ENCODE peak calls at places on chromosomes 13 and 19, in nine cellular contexts. Y is GM23338, P is HCT116, M is neural progenitor cell, T is GM23248, W is OCI-LY7, O is hepatocyte, G is SK-N-SH, V is MM.1S. A is an unnamed sample.

GRCh38 chr19:57708641-57709354 is at the start of gene ZNF154:
- DNase-seq in Y (peak; percentile 99), P (no peak), M (peak; percentile 94), T (peak; percentile 88), W (no peak), O (peak; percentile 87), G (no peak), V (no peak), A (no peak)

GRCh38 chr19:11563530-11563929 is 4.5 kb upstream of the ELOF1 start:
- DNase-seq in Y (no peak), P (no peak), M (no peak), T (no peak), W (no peak), O (no peak), G (no peak), V (no peak), A (no peak)

GRCh38 chr13:34757441-34757840 is 184.6 kb upstream of the NBEA start:
- DNase-seq in Y (no peak), P (no peak), M (no peak), T (no peak), W (no peak), O (no peak), G (no peak), V (no peak), A (peak; percentile 5)

GRCh38 chr19:4284176-4284958 is 5.3 kb downstream of the SHD start:
- DNase-seq in Y (peak; percentile 98), P (peak; percentile 77), M (peak; percentile 87), T (peak; percentile 27), W (peak; percentile 64), O (peak; percentile 53), G (peak; percentile 93), V (peak; percentile 33), A (peak; percentile 48)

GRCh38 chr13:52615134-52615801 is 27.0 kb upstream of the HNRNPA1L2 start:
- DNase-seq in Y (no peak), P (no peak), M (no peak), T (no peak), W (no peak), O (no peak), G (no peak), V (no peak), A (no peak)

GRCh38 chr19:11102944-11103343 is 13.7 kb downstream of the LDLR start:
- DNase-seq in Y (no peak), P (no peak), M (no peak), T (no peak), W (no peak), O (no peak), G (no peak), V (no peak), A (no peak)

GRCh38 chr13:77981191-77981925 is 62.7 kb upstream of the EDNRB start:
- DNase-seq in Y (no peak), P (no peak), M (no peak), T (peak; percentile 27), W (no peak), O (no peak), G (no peak), V (no peak), A (no peak)

GRCh38 chr13:114064516-114065140 is 67.8 kb downstream of the RASA3 start:
- DNase-seq in Y (no peak), P (no peak), M (peak; percentile 90), T (peak; percentile 66), W (no peak), O (no peak), G (peak; percentile 83), V (peak; percentile 60), A (peak; percentile 20)

GRCh38 chr13:26022538-26023292 is 29.1 kb downstream of the SHISA2 start:
- DNase-seq in Y (no peak), P (no peak), M (no peak), T (peak; percentile 90), W (no peak), O (peak; percentile 80), G (peak; percentile 85), V (no peak), A (peak; percentile 97)

GRCh38 chr19:13277104-13277809 is 127.0 kb downstream of the IER2 start:
- DNase-seq in Y (peak; percentile 86), P (peak; percentile 80), M (peak; percentile 73), T (peak; percentile 81), W (peak; percentile 84), O (peak; percentile 80), G (peak; percentile 76), V (peak; percentile 78), A (peak; percentile 96)

GRCh38 chr19:48966541-48967345 is 1.6 kb downstream of the FTL start:
- DNase-seq in Y (no peak), P (no peak), M (peak; percentile 79), T (peak; percentile 39), W (no peak), O (no peak), G (no peak), V (no peak), A (no peak)

GRCh38 chr13:76829572-76830327 is 56.5 kb downstream of the KCTD12 start:
- DNase-seq in Y (no peak), P (no peak), M (no peak), T (peak; percentile 29), W (no peak), O (no peak), G (no peak), V (no peak), A (no peak)

GRCh38 chr19:50003810-50004419 is 21.3 kb downstream of the VRK3 start:
- DNase-seq in Y (no peak), P (peak; percentile 73), M (no peak), T (peak; percentile 98), W (no peak), O (peak; percentile 40), G (no peak), V (peak; percentile 66), A (peak; percentile 98)

GRCh38 chr13:40982772-40983171 is 36.3 kb downstream of the ELF1 start:
- DNase-seq in Y (no peak), P (no peak), M (no peak), T (peak; percentile 44), W (peak; percentile 85), O (peak; percentile 37), G (peak; percentile 38), V (peak; percentile 78), A (no peak)

GRCh38 chr13:65461590-65461989 is 1768.5 kb downstream of the PCDH9 start:
- DNase-seq in Y (peak; percentile 8), P (no peak), M (no peak), T (no peak), W (no peak), O (no peak), G (no peak), V (no peak), A (no peak)

GRCh38 chr13:44300895-44301638 is 72.6 kb upstream of the SERP2 start:
- DNase-seq in Y (no peak), P (peak; percentile 36), M (no peak), T (peak; percentile 59), W (no peak), O (no peak), G (no peak), V (no peak), A (peak; percentile 89)

GRCh38 chr19:33379151-33379829 is 5.8 kb downstream of the CEBPG start:
- DNase-seq in Y (no peak), P (no peak), M (no peak), T (no peak), W (no peak), O (no peak), G (no peak), V (no peak), A (no peak)

GRCh38 chr19:33382006-33382405 is 8.5 kb downstream of the CEBPG start:
- DNase-seq in Y (no peak), P (no peak), M (no peak), T (no peak), W (no peak), O (no peak), G (no peak), V (no peak), A (no peak)

GRCh38 chr19:33377586-33378475 is 4.3 kb downstream of the CEBPG start:
- DNase-seq in Y (no peak), P (no peak), M (peak; percentile 63), T (peak; percentile 76), W (no peak), O (no peak), G (no peak), V (no peak), A (no peak)

GRCh38 chr19:33383722-33384292 is 10.3 kb downstream of the CEBPG start:
- DNase-seq in Y (no peak), P (no peak), M (no peak), T (no peak), W (no peak), O (no peak), G (no peak), V (no peak), A (no peak)

GRCh38 chr19:33381101-33381500 is 7.6 kb downstream of the CEBPG start:
- DNase-seq in Y (no peak), P (no peak), M (no peak), T (no peak), W (no peak), O (no peak), G (no peak), V (no peak), A (no peak)
- TF ChIP-seq EZH2phosphoT487 in Y (no peak), P (no peak), M (no peak), T (no peak), W (no peak), O (no peak), G (no peak), V (no peak), A (no peak)

DNA sequence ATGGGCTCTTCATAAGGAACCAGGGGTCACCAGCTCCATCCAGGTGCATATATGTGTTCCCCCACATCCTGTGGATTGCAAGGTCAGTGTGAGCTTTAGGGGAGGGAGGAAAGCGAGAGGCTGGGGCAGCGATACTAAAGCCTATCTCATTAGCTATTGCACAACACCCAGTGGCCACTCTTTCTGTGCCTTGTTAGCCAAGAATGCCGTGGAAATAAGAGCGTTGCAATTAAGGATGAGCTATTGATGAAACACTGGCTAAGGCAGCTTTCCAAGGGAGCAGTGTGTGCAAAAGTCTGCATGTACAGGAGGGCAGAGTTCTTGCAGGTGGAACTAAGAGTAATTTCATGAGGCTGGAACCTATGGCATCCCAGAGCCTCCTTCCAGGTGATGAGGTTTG is 17.6 kb downstream of the TNFSF11 start:
- DNase-seq in Y (no peak), P (no peak), M (no peak), T (no peak), W (no peak), O (no peak), G (no peak), V (no peak), A (no peak)
- H2AFZ ChIP-seq in Y (no peak overlapping the region), P (no peak overlapping the region), M (no peak overlapping the region), T (no peak overlapping the region), W (no peak overlapping the region), O (no peak overlapping the region), G (no peak overlapping the region), V (no peak overlapping the region), A (no peak overlapping the region)

DNA sequence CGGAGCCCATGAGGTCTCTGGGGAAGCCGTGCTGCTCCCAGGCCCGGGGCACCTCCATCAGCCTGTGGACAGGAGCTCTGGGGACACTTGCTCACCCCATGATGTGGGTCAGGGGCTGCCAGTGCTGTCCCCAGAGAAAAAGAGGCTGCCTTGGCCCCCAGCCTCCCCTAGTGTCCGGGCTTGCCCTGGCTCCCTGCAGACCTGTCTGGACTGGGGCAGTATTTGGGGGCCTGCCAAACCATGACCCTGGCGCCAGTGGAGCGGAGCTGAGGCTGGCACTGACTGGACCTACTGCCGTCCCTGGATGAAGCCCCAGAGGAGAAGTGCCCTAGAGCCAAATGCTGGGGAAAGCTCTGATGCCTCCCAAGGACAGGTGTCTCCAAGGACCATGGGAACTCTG is 30.4 kb downstream of the ELAVL1 start:
- DNase-seq in Y (no peak), P (no peak), M (no peak), T (no peak), W (no peak), O (no peak), G (no peak), V (no peak), A (no peak)
- TF ChIP-seq EZH2phosphoT487 in Y (no peak), P (no peak), M (no peak), T (no peak), W (no peak), O (no peak), G (no peak), V (no peak), A (no peak)

GRCh38 chr19:33507021-33507956 is 14.3 kb downstream of the PEPD start:
- DNase-seq in Y (peak; percentile 18), P (no peak), M (no peak), T (no peak), W (no peak), O (no peak), G (peak; percentile 91), V (no peak), A (peak; percentile 45)
- H2AFZ ChIP-seq in Y (no peak overlapping the region), P (no peak overlapping the region), M (no peak overlapping the region), T (no peak overlapping the region), W (no peak overlapping the region), O (no peak overlapping the region), G (no peak overlapping the region), V (no peak overlapping the region), A (no peak overlapping the region)